ENCODE peak calls at places on chromosome 18, in six cellular contexts. One of them, this sample, is unnamed.

GRCh38 chr18:76452357-76452756 is 42.7 kb downstream of the ZNF516 start:
- DNase-seq in posterior cingulate gyrus: no peak
- DNase-seq in activated CD8-positive, alpha-beta memory T cell treated with anti-CD3 and anti-CD28 coated beads, Interleukin-2, amount 50 U/mL, for 4 hours: no peak
- DNase-seq in NCI-H1092 treated with DMSO at 0.1 percent for 48 hours: peak; percentile 59
- DNase-seq in endothelial cell: no peak
- DNase-seq in GM23248: peak; percentile 64
- DNase-seq in this sample: peak; percentile 79

GRCh38 chr18:24704921-24705620 is 244.6 kb downstream of the HRH4 start:
- DNase-seq in activated CD8-positive, alpha-beta memory T cell treated with anti-CD3 and anti-CD28 coated beads, Interleukin-2, amount 50 U/mL, for 4 hours: no peak
- DNase-seq in endothelial cell: no peak
- DNase-seq in GM23248: peak; percentile 49
- DNase-seq in posterior cingulate gyrus: no peak
- DNase-seq in NCI-H1092 treated with DMSO at 0.1 percent for 48 hours: peak; percentile 86
- DNase-seq in this sample: no peak

GRCh38 chr18:26655614-26656400 is 107.5 kb upstream of the KCTD1 start:
- DNase-seq in posterior cingulate gyrus: peak; percentile 63
- DNase-seq in GM23248: peak; percentile 75
- DNase-seq in endothelial cell: peak; percentile 58
- DNase-seq in activated CD8-positive, alpha-beta memory T cell treated with anti-CD3 and anti-CD28 coated beads, Interleukin-2, amount 50 U/mL, for 4 hours: no peak
- DNase-seq in NCI-H1092 treated with DMSO at 0.1 percent for 48 hours: peak; percentile 28
- DNase-seq in this sample: no peak

GRCh38 chr18:50240083-50240563 is 26.2 kb downstream of the CFAP53 start:
- DNase-seq in GM23248: no peak
- DNase-seq in activated CD8-positive, alpha-beta memory T cell treated with anti-CD3 and anti-CD28 coated beads, Interleukin-2, amount 50 U/mL, for 4 hours: no peak
- DNase-seq in posterior cingulate gyrus: no peak
- DNase-seq in endothelial cell: no peak
- DNase-seq in NCI-H1092 treated with DMSO at 0.1 percent for 48 hours: no peak
- DNase-seq in this sample: no peak

GRCh38 chr18:765764-766549 is 46.1 kb downstream of the YES1 start:
- DNase-seq in GM23248: no peak
- DNase-seq in activated CD8-positive, alpha-beta memory T cell treated with anti-CD3 and anti-CD28 coated beads, Interleukin-2, amount 50 U/mL, for 4 hours: no peak
- DNase-seq in endothelial cell: no peak
- DNase-seq in posterior cingulate gyrus: no peak
- DNase-seq in NCI-H1092 treated with DMSO at 0.1 percent for 48 hours: no peak
- DNase-seq in this sample: no peak

GRCh38 chr18:934518-935123 is 29.9 kb downstream of the ADCYAP1 start:
- DNase-seq in posterior cingulate gyrus: no peak
- DNase-seq in NCI-H1092 treated with DMSO at 0.1 percent for 48 hours: no peak
- DNase-seq in activated CD8-positive, alpha-beta memory T cell treated with anti-CD3 and anti-CD28 coated beads, Interleukin-2, amount 50 U/mL, for 4 hours: no peak
- DNase-seq in endothelial cell: no peak
- DNase-seq in GM23248: no peak
- DNase-seq in this sample: no peak

GRCh38 chr18:22230403-22231042 is 61.1 kb downstream of the GATA6 start:
- DNase-seq in endothelial cell: no peak
- DNase-seq in posterior cingulate gyrus: no peak
- DNase-seq in activated CD8-positive, alpha-beta memory T cell treated with anti-CD3 and anti-CD28 coated beads, Interleukin-2, amount 50 U/mL, for 4 hours: no peak
- DNase-seq in GM23248: peak; percentile 88
- DNase-seq in NCI-H1092 treated with DMSO at 0.1 percent for 48 hours: no peak
- DNase-seq in this sample: no peak

GRCh38 chr18:51864219-51864965 is 475.6 kb upstream of the DCC start:
- DNase-seq in GM23248: no peak
- DNase-seq in posterior cingulate gyrus: no peak
- DNase-seq in NCI-H1092 treated with DMSO at 0.1 percent for 48 hours: no peak
- DNase-seq in activated CD8-positive, alpha-beta memory T cell treated with anti-CD3 and anti-CD28 coated beads, Interleukin-2, amount 50 U/mL, for 4 hours: no peak
- DNase-seq in endothelial cell: no peak
- DNase-seq in this sample: no peak

GRCh38 chr18:74498712-74499629 is 2.8 kb downstream of the CNDP2 start:
- DNase-seq in NCI-H1092 treated with DMSO at 0.1 percent for 48 hours: no peak
- DNase-seq in posterior cingulate gyrus: no peak
- DNase-seq in activated CD8-positive, alpha-beta memory T cell treated with anti-CD3 and anti-CD28 coated beads, Interleukin-2, amount 50 U/mL, for 4 hours: peak; percentile 73
- DNase-seq in GM23248: peak; percentile 42
- DNase-seq in endothelial cell: no peak
- DNase-seq in this sample: no peak

GRCh38 chr18:896315-896714 is 8.4 kb upstream of the ADCYAP1 start:
- DNase-seq in endothelial cell: no peak
- DNase-seq in posterior cingulate gyrus: no peak
- DNase-seq in activated CD8-positive, alpha-beta memory T cell treated with anti-CD3 and anti-CD28 coated beads, Interleukin-2, amount 50 U/mL, for 4 hours: no peak
- DNase-seq in GM23248: no peak
- DNase-seq in NCI-H1092 treated with DMSO at 0.1 percent for 48 hours: no peak
- DNase-seq in this sample: no peak

GRCh38 chr18:58572181-58572580 is 56.7 kb downstream of the ALPK2 start:
- DNase-seq in GM23248: peak; percentile 98
- DNase-seq in posterior cingulate gyrus: no peak
- DNase-seq in endothelial cell: no peak
- DNase-seq in activated CD8-positive, alpha-beta memory T cell treated with anti-CD3 and anti-CD28 coated beads, Interleukin-2, amount 50 U/mL, for 4 hours: no peak
- DNase-seq in NCI-H1092 treated with DMSO at 0.1 percent for 48 hours: no peak
- DNase-seq in this sample: no peak

GRCh38 chr18:28062446-28062845 is 114.5 kb downstream of the CDH2 start:
- DNase-seq in GM23248: peak; percentile 78
- DNase-seq in NCI-H1092 treated with DMSO at 0.1 percent for 48 hours: no peak
- DNase-seq in activated CD8-positive, alpha-beta memory T cell treated with anti-CD3 and anti-CD28 coated beads, Interleukin-2, amount 50 U/mL, for 4 hours: no peak
- DNase-seq in posterior cingulate gyrus: no peak
- DNase-seq in endothelial cell: no peak
- DNase-seq in this sample: no peak

GRCh38 chr18:62558015-62558663 is 35.3 kb downstream of the ZCCHC2 start:
- DNase-seq in NCI-H1092 treated with DMSO at 0.1 percent for 48 hours: no peak
- DNase-seq in posterior cingulate gyrus: no peak
- DNase-seq in activated CD8-positive, alpha-beta memory T cell treated with anti-CD3 and anti-CD28 coated beads, Interleukin-2, amount 50 U/mL, for 4 hours: no peak
- DNase-seq in endothelial cell: no peak
- DNase-seq in GM23248: no peak
- DNase-seq in this sample: no peak

GRCh38 chr18:28794459-28795245 is 617.7 kb upstream of the CDH2 start:
- DNase-seq in posterior cingulate gyrus: no peak
- DNase-seq in activated CD8-positive, alpha-beta memory T cell treated with anti-CD3 and anti-CD28 coated beads, Interleukin-2, amount 50 U/mL, for 4 hours: no peak
- DNase-seq in endothelial cell: no peak
- DNase-seq in NCI-H1092 treated with DMSO at 0.1 percent for 48 hours: no peak
- DNase-seq in GM23248: peak; percentile 79
- DNase-seq in this sample: no peak

GRCh38 chr18:38940863-38941531 is 1375.4 kb upstream of the CELF4 start:
- DNase-seq in NCI-H1092 treated with DMSO at 0.1 percent for 48 hours: no peak
- DNase-seq in activated CD8-positive, alpha-beta memory T cell treated with anti-CD3 and anti-CD28 coated beads, Interleukin-2, amount 50 U/mL, for 4 hours: peak; percentile 31
- DNase-seq in GM23248: peak; percentile 9
- DNase-seq in posterior cingulate gyrus: no peak
- DNase-seq in endothelial cell: no peak
- DNase-seq in this sample: no peak

GRCh38 chr18:51128533-51128932 is 68.9 kb downstream of the MEX3C start:
- DNase-seq in endothelial cell: no peak
- DNase-seq in posterior cingulate gyrus: no peak
- DNase-seq in NCI-H1092 treated with DMSO at 0.1 percent for 48 hours: no peak
- DNase-seq in GM23248: peak; percentile 14
- DNase-seq in activated CD8-positive, alpha-beta memory T cell treated with anti-CD3 and anti-CD28 coated beads, Interleukin-2, amount 50 U/mL, for 4 hours: no peak
- DNase-seq in this sample: no peak

GRCh38 chr18:11839556-11839955 is 11.7 kb upstream of the CHMP1B start:
- DNase-seq in endothelial cell: no peak
- DNase-seq in posterior cingulate gyrus: no peak
- DNase-seq in activated CD8-positive, alpha-beta memory T cell treated with anti-CD3 and anti-CD28 coated beads, Interleukin-2, amount 50 U/mL, for 4 hours: no peak
- DNase-seq in NCI-H1092 treated with DMSO at 0.1 percent for 48 hours: no peak
- DNase-seq in GM23248: no peak
- DNase-seq in this sample: no peak

GRCh38 chr18:766550-766860 is 45.5 kb downstream of the YES1 start:
- DNase-seq in endothelial cell: no peak
- DNase-seq in activated CD8-positive, alpha-beta memory T cell treated with anti-CD3 and anti-CD28 coated beads, Interleukin-2, amount 50 U/mL, for 4 hours: no peak
- DNase-seq in NCI-H1092 treated with DMSO at 0.1 percent for 48 hours: no peak
- DNase-seq in posterior cingulate gyrus: no peak
- DNase-seq in GM23248: no peak
- DNase-seq in this sample: no peak